ENCODE peak calls at places on chromosomes 2 and 18, in nine cellular contexts. R is left lung; H is heart right ventricle; E is CD4-positive, CD25-positive, alpha-beta regulatory T cell; F is mammary epithelial cell; S is neuronal stem cell; D is fibroblast of lung; G is A549; Y is transverse colon. Q is an unnamed sample. For H3K9me3, the result is how much of the 10 kb centered on the place peaks cover.

GRCh38 chr2:214019973-214020345 is 390.9 kb upstream of the VWC2L start:
- DNase-seq in R (no peak), H (no peak), E (no peak), F (no peak), S (no peak), D (peak), G (no peak), Y (no peak), Q (no peak)

GRCh38 chr18:37920865-37921264 is 355.3 kb upstream of the CELF4 start:
- DNase-seq in R (no peak), H (no peak), E (no peak), F (no peak), S (no peak), D (no peak), G (no peak), Y (no peak), Q (no peak)

GRCh38 chr2:221245045-221245444 is 327.1 kb downstream of the EPHA4 start:
- DNase-seq in R (no peak), H (no peak), E (no peak), F (no peak), S (no peak), D (no peak), G (no peak), Y (no peak), Q (no peak)

GRCh38 chr2:57205241-57205640 is 841.4 kb upstream of the VRK2 start:
- DNase-seq in R (no peak), H (no peak), E (no peak), F (no peak), S (no peak), D (no peak), G (no peak), Y (no peak), Q (no peak)

GRCh38 chr2:222825031-222825430 is 35.8 kb upstream of the ACSL3 start:
- DNase-seq in R (no peak), H (no peak), E (no peak), F (no peak), S (no peak), D (no peak), G (no peak), Y (no peak), Q (no peak)

GRCh38 chr2:190678444-190679162 is 29.7 kb downstream of the NAB1 start:
- DNase-seq in R (no peak), H (no peak), E (peak), F (no peak), S (no peak), D (no peak), G (no peak), Y (no peak), Q (no peak)

GRCh38 chr18:59145055-59145454 is 5.4 kb downstream of the SEC11C start:
- DNase-seq in R (no peak), H (no peak), E (no peak), F (no peak), S (no peak), D (no peak), G (no peak), Y (no peak), Q (no peak)

GRCh38 chr2:46493241-46493970 is 14.0 kb downstream of the TMEM247 start:
- DNase-seq in R (no peak), H (no peak), E (no peak), F (peak), S (no peak), D (peak), G (peak), Y (no peak), Q (no peak)

GRCh38 chr2:224884188-224884587 is 158.1 kb downstream of the DOCK10 start:
- DNase-seq in R (no peak), H (no peak), E (no peak), F (peak), S (no peak), D (peak), G (peak), Y (no peak), Q (no peak)

GRCh38 chr2:152611458-152612231 is 105.6 kb downstream of the PRPF40A start:
- DNase-seq in R (no peak), H (no peak), E (no peak), F (peak), S (no peak), D (peak), G (peak), Y (peak), Q (no peak)

GRCh38 chr2:152387046-152387445 is 52.1 kb downstream of the FMNL2 start:
- DNase-seq in R (no peak), H (no peak), E (no peak), F (no peak), S (no peak), D (no peak), G (no peak), Y (no peak), Q (no peak)

GRCh38 chr2:14016289-14016955 is 616.1 kb upstream of the LRATD1 start:
- DNase-seq in R (no peak), H (no peak), E (no peak), F (peak), S (no peak), D (peak), G (no peak), Y (no peak), Q (no peak)

GRCh38 chr2:231123362-231123898 is 1.4 kb downstream of the HTR2B start:
- DNase-seq in R (no peak), H (no peak), E (no peak), F (peak), S (no peak), D (peak), G (no peak), Y (no peak), Q (no peak)

GRCh38 chr2:20647764-20648164 is 3.1 kb downstream of the HS1BP3 start:
- DNase-seq in R (peak), H (no peak), E (no peak), F (no peak), S (no peak), D (no peak), G (no peak), Y (no peak), Q (no peak)

GRCh38 chr2:150591901-150592300 is 104.4 kb upstream of the RND3 start:
- DNase-seq in R (no peak), H (no peak), E (no peak), F (peak), S (no peak), D (peak), G (no peak), Y (no peak), Q (no peak)

GRCh38 chr2:237617305-237617982 is 9.9 kb upstream of the LRRFIP1 start:
- DNase-seq in R (no peak), H (no peak), E (no peak), F (no peak), S (no peak), D (no peak), G (no peak), Y (no peak), Q (peak)

GRCh38 chr2:127678531-127678930 is 3.2 kb upstream of the LIMS2 start:
- DNase-seq in R (peak), H (no peak), E (no peak), F (no peak), S (no peak), D (no peak), G (no peak), Y (no peak), Q (no peak)

GRCh38 chr18:21109936-21110666 is 1.5 kb downstream of the ROCK1 start:
- DNase-seq in R (no peak), H (no peak), E (no peak), F (no peak), S (no peak), D (no peak), G (no peak), Y (no peak), Q (no peak)

GRCh38 chr2:105775809-105776559 is 31.3 kb downstream of the NCK2 start:
- DNase-seq in R (no peak), H (no peak), E (peak), F (no peak), S (no peak), D (no peak), G (no peak), Y (peak), Q (no peak)

GRCh38 chr2:85710687-85711577 is 16.8 kb downstream of the GNLY start:
- DNase-seq in R (peak), H (peak), E (no peak), F (no peak), S (no peak), D (peak), G (no peak), Y (peak), Q (no peak)

GRCh38 chr18:26526128-26526965 is 22.0 kb downstream of the KCTD1 start:
- DNase-seq in R (no peak), H (no peak), E (no peak), F (no peak), S (no peak), D (no peak), G (no peak), Y (no peak), Q (no peak)

GRCh38 chr2:165952600-165953210 is 871 bp downstream of the TTC21B start:
- DNase-seq in R (no peak), H (no peak), E (no peak), F (peak), S (no peak), D (peak), G (no peak), Y (no peak), Q (no peak)

GRCh38 chr2:197211881-197212342 is 98.7 kb downstream of the ANKRD44 start:
- DNase-seq in R (no peak), H (no peak), E (no peak), F (no peak), S (no peak), D (no peak), G (no peak), Y (no peak), Q (no peak)

GRCh38 chr2:95232232-95232631 is 24.9 kb downstream of the ZNF892 start:
- DNase-seq in R (no peak), H (no peak), E (no peak), F (no peak), S (no peak), D (no peak), G (no peak), Y (no peak), Q (no peak)

GRCh38 chr2:142180820-142181533 is 50.2 kb upstream of the LRP1B start:
- DNase-seq in R (peak), H (no peak), E (no peak), F (peak), S (peak), D (peak), G (peak), Y (no peak), Q (peak)

GRCh38 chr2:70608373-70608772 is 54.7 kb upstream of the TGFA start:
- DNase-seq in R (no peak), H (no peak), E (no peak), F (no peak), S (no peak), D (no peak), G (no peak), Y (no peak), Q (no peak)

GRCh38 chr2:204871246-204871953 is 326.1 kb downstream of the PARD3B start:
- DNase-seq in R (no peak), H (no peak), E (no peak), F (peak), S (no peak), D (peak), G (peak), Y (no peak), Q (no peak)

GRCh38 chr18:8231316-8231715 is 377.9 kb upstream of the RAB12 start:
- DNase-seq in R (no peak), H (no peak), E (no peak), F (no peak), S (no peak), D (peak), G (no peak), Y (no peak), Q (no peak)

GRCh38 chr2:53768233-53768542 is 584 bp downstream of the CHAC2 start:
- DNase-seq in R (peak), H (peak), E (no peak), F (no peak), S (peak), D (peak), G (no peak), Y (no peak), Q (no peak)

GRCh38 chr2:64787698-64788097 is 134.0 kb upstream of the SERTAD2 start:
- DNase-seq in R (no peak), H (no peak), E (no peak), F (no peak), S (no peak), D (peak), G (no peak), Y (no peak), Q (no peak)

GRCh38 chr2:229857634-229858033 is 64.2 kb downstream of the TRIP12 start:
- DNase-seq in R (no peak), H (no peak), E (no peak), F (no peak), S (no peak), D (no peak), G (no peak), Y (no peak), Q (no peak)

GRCh38 chr2:70936979-70937811 is 1.5 kb downstream of the ATP6V1B1 start:
- DNase-seq in R (no peak), H (no peak), E (no peak), F (no peak), S (no peak), D (no peak), G (no peak), Y (no peak), Q (no peak)

GRCh38 chr2:10238991-10239485 is 63.7 kb upstream of the HPCAL1 start:
- DNase-seq in R (no peak), H (no peak), E (no peak), F (no peak), S (no peak), D (no peak), G (no peak), Y (no peak), Q (no peak)

GRCh38 chr2:26076001-26076587 is 42.2 kb downstream of the RAB10 start:
- DNase-seq in R (no peak), H (no peak), E (no peak), F (no peak), S (no peak), D (no peak), G (no peak), Y (no peak), Q (no peak)

GRCh38 chr2:226703501-226703900 is 96.1 kb downstream of the IRS1 start:
- DNase-seq in R (no peak), H (no peak), E (no peak), F (no peak), S (no peak), D (no peak), G (no peak), Y (no peak), Q (peak)

GRCh38 chr18:23859466-23860352 is 154.8 kb upstream of the TTC39C start:
- DNase-seq in R (no peak), H (no peak), E (no peak), F (no peak), S (no peak), D (no peak), G (no peak), Y (no peak), Q (no peak)
- H3K27ac ChIP-seq in R (no peak), H (no peak), E (no peak), F (no peak), S (no peak), D (no peak), G (no peak), Y (no peak), Q (no peak)

GRCh38 chr2:6053711-6054393 is 361.7 kb downstream of the SOX11 start:
- DNase-seq in R (no peak), H (no peak), E (no peak), F (no peak), S (no peak), D (no peak), G (no peak), Y (no peak), Q (peak)

GRCh38 chr2:6054394-6054732 is 362.2 kb downstream of the SOX11 start:
- DNase-seq in R (no peak), H (no peak), E (no peak), F (no peak), S (no peak), D (no peak), G (no peak), Y (no peak), Q (no peak)

DNA sequence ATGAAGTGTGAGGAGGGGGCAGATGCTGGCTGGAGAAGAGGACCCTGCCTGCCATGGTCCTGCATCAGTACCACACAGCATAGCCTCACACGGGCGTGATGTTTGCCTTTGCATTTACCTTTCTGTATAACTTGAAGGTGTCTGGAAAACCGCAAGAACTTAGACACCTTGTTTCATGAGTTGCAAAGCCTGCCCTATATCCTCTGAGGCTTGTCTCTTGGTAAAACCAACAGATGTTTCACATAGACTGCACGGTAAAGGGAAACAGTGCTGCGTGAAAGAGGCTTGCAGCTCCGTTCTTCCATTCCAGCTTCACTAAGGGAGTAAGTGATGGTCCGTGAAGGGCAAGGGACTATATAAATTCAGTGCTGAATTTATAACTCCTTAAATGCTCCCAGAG is 360.4 kb downstream of the SOX11 start:
- DNase-seq in R (no peak), H (no peak), E (no peak), F (no peak), S (no peak), D (no peak), G (no peak), Y (no peak), Q (no peak)
- H3K9me3 ChIP-seq in R (under half), H (under half), E (under half), F (under half), S (under half), D (under half), G (under half), Y (under half), Q (under half)

GRCh38 chr2:99473496-99474083 is 16.2 kb downstream of the REV1 start:
- DNase-seq in R (no peak), H (no peak), E (no peak), F (no peak), S (no peak), D (no peak), G (no peak), Y (no peak), Q (no peak)

GRCh38 chr2:99469394-99469793 is 20.4 kb downstream of the REV1 start:
- DNase-seq in R (no peak), H (no peak), E (no peak), F (no peak), S (no peak), D (no peak), G (no peak), Y (no peak), Q (no peak)

GRCh38 chr2:99470957-99471356 is 18.9 kb downstream of the REV1 start:
- DNase-seq in R (no peak), H (no peak), E (no peak), F (no peak), S (no peak), D (no peak), G (no peak), Y (no peak), Q (no peak)

GRCh38 chr2:99472327-99472960 is 17.4 kb downstream of the REV1 start:
- DNase-seq in R (no peak), H (no peak), E (no peak), F (no peak), S (no peak), D (no peak), G (no peak), Y (no peak), Q (no peak)

DNA sequence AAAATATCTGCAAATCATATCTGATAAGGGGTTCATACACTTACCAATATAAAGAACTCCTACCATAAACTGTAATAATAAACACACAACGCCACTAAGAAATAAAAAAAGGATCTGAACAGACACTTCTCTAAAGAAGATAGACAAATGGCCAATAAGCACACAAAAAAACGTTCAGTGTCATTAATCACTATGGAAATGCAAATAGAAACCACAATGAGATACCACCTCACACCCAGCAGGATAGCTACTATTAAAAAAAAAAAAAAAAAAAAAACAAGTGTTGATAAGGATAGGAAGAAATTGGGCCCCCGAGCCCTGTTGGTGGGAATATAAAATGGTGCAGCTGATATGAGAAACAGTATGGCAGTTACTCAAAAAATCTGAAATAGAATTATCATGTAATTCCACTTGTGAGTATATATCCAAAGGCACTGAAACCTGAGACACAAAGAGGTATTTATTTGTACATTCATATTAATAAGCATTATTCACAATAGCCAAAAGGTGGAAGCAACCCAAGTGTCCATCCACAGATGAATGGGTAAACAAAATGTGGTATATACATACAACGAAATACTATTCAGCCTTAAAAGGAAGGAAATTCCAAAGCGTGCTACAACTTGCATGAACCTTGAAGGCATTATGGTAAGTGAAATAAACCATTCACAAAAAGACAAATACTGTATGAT is 18.0 kb downstream of the REV1 start:
- DNase-seq in R (no peak), H (no peak), E (no peak), F (peak), S (no peak), D (no peak), G (no peak), Y (no peak), Q (no peak)
- H3K27ac ChIP-seq in R (peak), H (no peak), E (no peak), F (peak), S (no peak), D (no peak), G (no peak), Y (peak), Q (no peak)

GRCh38 chr2:67322361-67323001 is 74.7 kb upstream of the ETAA1 start:
- DNase-seq in R (no peak), H (no peak), E (no peak), F (peak), S (peak), D (peak), G (peak), Y (peak), Q (peak)

GRCh38 chr2:67318014-67318413 is 79.1 kb upstream of the ETAA1 start:
- DNase-seq in R (no peak), H (no peak), E (no peak), F (no peak), S (no peak), D (no peak), G (no peak), Y (no peak), Q (no peak)

GRCh38 chr2:67318966-67319590 is 78.1 kb upstream of the ETAA1 start:
- DNase-seq in R (no peak), H (no peak), E (no peak), F (no peak), S (no peak), D (no peak), G (no peak), Y (no peak), Q (no peak)

DNA sequence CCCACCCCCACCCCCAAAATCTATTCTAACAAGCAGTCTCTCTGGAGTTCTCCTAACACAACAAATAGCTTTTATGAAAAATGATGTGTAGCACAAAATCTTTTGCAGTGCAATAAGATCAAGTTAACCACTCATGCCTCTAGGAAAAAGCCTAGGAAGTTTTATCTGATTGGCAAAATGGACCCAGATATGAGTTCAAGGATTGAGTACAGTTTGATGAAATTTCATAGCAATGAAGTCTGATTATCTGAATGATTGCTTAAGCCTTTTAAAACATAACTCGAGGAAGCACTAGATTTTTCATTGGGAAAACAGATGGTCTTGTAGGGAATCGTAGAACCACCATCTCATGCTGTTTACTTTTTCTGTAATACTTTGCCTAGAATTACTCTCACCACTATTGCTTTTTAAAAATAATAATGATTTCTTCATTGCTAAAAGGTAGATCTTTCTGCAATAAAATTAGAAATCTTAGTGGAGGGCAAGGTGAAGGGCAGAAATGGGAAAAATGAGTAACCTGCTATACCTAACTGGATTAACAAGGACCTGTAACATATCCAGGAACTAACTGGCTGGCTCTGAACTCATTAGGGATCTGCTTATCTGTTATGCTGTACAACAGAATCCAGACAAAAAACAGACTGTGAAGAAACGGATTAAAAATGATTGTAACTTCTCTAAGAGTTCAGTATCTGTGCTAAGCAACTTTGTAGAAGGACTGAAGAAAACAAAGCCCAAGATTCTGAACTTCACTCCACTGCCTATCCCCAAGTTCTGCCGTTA is 73.7 kb upstream of the ETAA1 start:
- DNase-seq in R (no peak), H (no peak), E (no peak), F (no peak), S (no peak), D (peak), G (no peak), Y (no peak), Q (no peak)
- H3K9me3 ChIP-seq in R (under half), H (under half), E (under half), F (under half), S (under half), D (under half), G (under half), Y (under half), Q (under half)